ENCODE peak calls at places on chromosomes 7 and 10, in six cellular contexts. U is AG04450, C is Peyer's patch, V is adrenal gland, Z is IMR-90, P is right lobe of liver. Q is an unnamed sample.
A peak's percentile ranks its signal among the peaks of the same experiment; 100 is the strongest.

GRCh38 chr7:4162845-4163564 is 519.1 kb upstream of the FOXK1 start:
- DNase-seq in U (no peak), C (no peak), V (no peak), Z (no peak), P (no peak), Q (no peak)

GRCh38 chr7:28939844-28940243 is 18.3 kb downstream of the TRIL start:
- DNase-seq in U (no peak), C (no peak), V (no peak), Z (no peak), P (no peak), Q (no peak)

GRCh38 chr10:82668266-82668665 is 793.3 kb downstream of the NRG3 start:
- DNase-seq in U (no peak), C (no peak), V (no peak), Z (no peak), P (no peak), Q (no peak)

GRCh38 chr7:127377425-127377824 is 15.1 kb downstream of the ZNF800 start:
- DNase-seq in U (no peak), C (no peak), V (no peak), Z (no peak), P (no peak), Q (no peak)

GRCh38 chr10:24128066-24128751 is 80.7 kb upstream of the KIAA1217 start:
- DNase-seq in U (no peak), C (no peak), V (no peak), Z (no peak), P (no peak), Q (no peak)

GRCh38 chr10:29643785-29644501 is 9.2 kb upstream of the SVIL start:
- DNase-seq in U (no peak), C (no peak), V (no peak), Z (peak; percentile 52), P (no peak), Q (no peak)

GRCh38 chr7:52639126-52639525 is 396.3 kb upstream of the POM121L12 start:
- DNase-seq in U (no peak), C (no peak), V (no peak), Z (no peak), P (no peak), Q (no peak)

GRCh38 chr10:43217563-43218205 is 49.2 kb downstream of the RASGEF1A start:
- DNase-seq in U (no peak), C (no peak), V (no peak), Z (no peak), P (peak; percentile 43), Q (no peak)

GRCh38 chr10:86077871-86078638 is 288.5 kb downstream of the GRID1 start:
- DNase-seq in U (no peak), C (no peak), V (no peak), Z (no peak), P (no peak), Q (no peak)

GRCh38 chr7:101943306-101943705 is 125.9 kb downstream of the CUX1 start:
- DNase-seq in U (no peak), C (no peak), V (no peak), Z (no peak), P (no peak), Q (no peak)

GRCh38 chr7:122802211-122802833 is 83.9 kb downstream of the CADPS2 start:
- DNase-seq in U (no peak), C (no peak), V (peak; percentile 21), Z (no peak), P (no peak), Q (no peak)

GRCh38 chr10:14560274-14560673 is 214.4 kb downstream of the FAM107B start:
- DNase-seq in U (no peak), C (peak; percentile 71), V (no peak), Z (peak; percentile 85), P (no peak), Q (peak; percentile 55)

GRCh38 chr7:6260291-6261183 is 11.9 kb downstream of the CYTH3 start:
- DNase-seq in U (no peak), C (no peak), V (no peak), Z (no peak), P (no peak), Q (no peak)

GRCh38 chr7:117502338-117502737 is 22.5 kb downstream of the CFTR start:
- DNase-seq in U (no peak), C (peak; percentile 46), V (no peak), Z (no peak), P (no peak), Q (no peak)

GRCh38 chr10:86225098-86225782 is 141.4 kb downstream of the GRID1 start:
- DNase-seq in U (no peak), C (no peak), V (no peak), Z (peak; percentile 55), P (peak; percentile 38), Q (no peak)

GRCh38 chr7:92748509-92748908 is 87.9 kb downstream of the CDK6 start:
- DNase-seq in U (no peak), C (no peak), V (no peak), Z (no peak), P (no peak), Q (no peak)

GRCh38 chr7:92749327-92749730 is 87.0 kb downstream of the CDK6 start:
- DNase-seq in U (no peak), C (no peak), V (no peak), Z (peak; percentile 64), P (no peak), Q (no peak)

GRCh38 chr7:92750440-92750839 is 85.9 kb downstream of the CDK6 start:
- DNase-seq in U (no peak), C (no peak), V (no peak), Z (peak; percentile 85), P (no peak), Q (no peak)

GRCh38 chr7:92750961-92751360 is 85.4 kb downstream of the CDK6 start:
- DNase-seq in U (no peak), C (no peak), V (no peak), Z (peak; percentile 66), P (no peak), Q (no peak)

DNA sequence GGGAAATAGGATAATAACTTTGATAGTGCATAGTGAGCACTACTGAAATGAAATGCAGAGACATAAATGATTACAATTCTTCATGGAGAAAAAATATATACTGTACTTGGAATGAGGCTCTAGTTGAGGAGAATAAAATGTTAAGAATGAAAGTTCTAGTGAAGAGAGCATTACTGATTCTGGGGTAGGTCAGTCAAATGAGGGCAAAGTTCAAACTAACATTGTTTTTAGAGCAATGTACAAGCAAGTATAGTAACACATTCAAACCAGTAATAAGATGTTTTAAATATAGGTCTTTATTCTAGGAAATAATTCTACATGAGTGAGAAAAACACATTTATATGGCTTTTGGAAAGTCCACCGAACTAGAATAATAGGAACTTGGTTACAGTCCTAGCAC is 86.5 kb downstream of the CDK6 start:
- DNase-seq in U (no peak), C (no peak), V (no peak), Z (no peak), P (no peak), Q (no peak)
- H3K27ac ChIP-seq in U (peak overlapping the region; percentile 21), C (no peak overlapping the region), V (no peak overlapping the region), Z (peak overlapping the region; percentile 88), P (no peak overlapping the region), Q (no peak overlapping the region)

DNA sequence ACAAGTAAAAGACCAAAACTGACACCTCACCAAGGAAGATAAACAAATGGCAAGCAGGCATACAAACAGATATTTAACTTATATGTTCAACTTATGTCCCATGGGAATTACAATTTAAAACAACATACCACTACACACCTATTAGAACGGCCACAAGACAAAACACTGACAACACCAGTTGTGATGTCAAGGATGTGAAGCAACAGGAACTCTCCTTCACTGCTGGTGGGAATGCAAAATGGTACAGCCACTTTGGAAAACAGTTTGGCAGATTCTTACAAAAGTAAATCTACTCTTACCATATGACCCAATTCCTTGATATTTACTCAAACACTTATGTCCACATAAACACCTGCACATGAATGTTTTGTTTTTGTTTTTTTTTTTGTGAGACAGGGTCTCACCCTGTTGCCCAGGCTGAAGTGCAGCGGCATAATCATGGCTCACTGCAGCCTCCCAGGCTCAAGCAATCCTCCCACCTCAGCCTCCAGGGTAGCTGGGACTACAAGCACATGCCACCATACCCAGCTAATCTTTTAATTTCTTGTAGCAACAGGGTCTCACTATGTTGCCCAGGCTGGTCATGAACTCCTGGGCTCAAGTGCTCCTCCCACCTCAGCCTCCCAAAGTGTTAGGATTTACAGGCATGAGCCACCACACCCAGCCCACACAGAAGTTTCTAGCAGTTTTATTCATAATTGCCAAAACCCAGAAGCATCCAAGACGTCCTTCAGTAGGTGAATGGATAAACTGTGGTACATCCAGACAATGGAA is 27.3 kb downstream of the HERC4 start:
- DNase-seq in U (no peak), C (no peak), V (no peak), Z (no peak), P (no peak), Q (no peak)
- H3K27ac ChIP-seq in U (no peak overlapping the region), C (no peak overlapping the region), V (no peak overlapping the region), Z (no peak overlapping the region), P (no peak overlapping the region), Q (no peak overlapping the region)

GRCh38 chr10:25758041-25758457 is 176.0 kb upstream of the MYO3A start:
- DNase-seq in U (no peak), C (no peak), V (peak; percentile 24), Z (no peak), P (no peak), Q (no peak)
- H3K27ac ChIP-seq in U (no peak overlapping the region), C (no peak overlapping the region), V (no peak overlapping the region), Z (no peak overlapping the region), P (no peak overlapping the region), Q (no peak overlapping the region)

DNA sequence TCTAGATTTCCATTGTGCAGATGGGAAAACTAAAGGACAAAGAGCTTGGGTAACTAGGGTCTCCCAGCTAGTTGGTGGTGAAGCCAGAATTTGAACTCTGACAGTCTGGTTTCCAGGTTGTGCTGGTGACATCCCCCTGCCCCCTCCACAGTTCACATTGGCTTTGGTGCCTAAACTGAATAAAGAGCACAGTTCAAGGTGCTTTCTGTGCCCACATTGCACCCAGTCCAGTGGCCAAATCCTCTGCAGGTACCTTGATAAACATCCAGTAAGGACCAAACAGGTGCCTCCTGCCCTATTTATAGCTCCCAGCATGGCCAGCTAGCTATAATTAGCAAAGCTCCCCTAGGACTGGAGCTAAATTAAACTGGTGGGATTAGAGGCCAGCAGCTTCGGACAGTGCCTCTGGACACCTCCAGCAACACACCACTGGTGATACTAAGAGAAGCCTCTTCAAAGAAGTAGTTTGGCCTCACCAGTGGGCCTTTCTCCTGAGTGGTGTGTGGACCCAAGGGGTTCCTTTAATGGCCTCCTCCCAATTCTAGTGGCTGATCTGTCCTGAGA is 59.9 kb downstream of the KCNMA1 start:
- DNase-seq in U (no peak), C (no peak), V (no peak), Z (no peak), P (no peak), Q (no peak)
- H3K27ac ChIP-seq in U (no peak overlapping the region), C (no peak overlapping the region), V (no peak overlapping the region), Z (no peak overlapping the region), P (no peak overlapping the region), Q (no peak overlapping the region)

GRCh38 chr10:71714055-71714454 is 5.5 kb downstream of the C10orf105 start:
- DNase-seq in U (no peak), C (no peak), V (no peak), Z (no peak), P (no peak), Q (no peak)
- H3K27ac ChIP-seq in U (peak overlapping the region; percentile 86), C (peak overlapping the region; percentile 67), V (peak overlapping the region; percentile 18), Z (peak overlapping the region; percentile 75), P (no peak overlapping the region), Q (peak overlapping the region; percentile 77)

GRCh38 chr10:76651148-76651547 is 986.5 kb downstream of the KCNMA1 start:
- DNase-seq in U (no peak), C (no peak), V (no peak), Z (no peak), P (no peak), Q (no peak)
- H3K27ac ChIP-seq in U (no peak overlapping the region), C (no peak overlapping the region), V (no peak overlapping the region), Z (no peak overlapping the region), P (no peak overlapping the region), Q (no peak overlapping the region)